ENCODE peak calls at places on chromosomes 12 and 14, in seven cellular contexts. One of them, this sample, is unnamed.

GRCh38 chr14:44170099-44170498 is 337.0 kb downstream of the FSCB start:
- DNase-seq in fibroblast of lung: peak; percentile 23
- DNase-seq in AG09319: no peak
- DNase-seq in RWPE1: no peak
- DNase-seq in small intestine: peak; percentile 39
- DNase-seq in HEK293T: no peak
- DNase-seq in activated CD4-positive, CD25-positive, alpha-beta regulatory T cell: no peak
- DNase-seq in this sample: no peak

GRCh38 chr12:108368089-108368488 is 29.0 kb upstream of the CMKLR1 start:
- DNase-seq in AG09319: no peak
- DNase-seq in activated CD4-positive, CD25-positive, alpha-beta regulatory T cell: no peak
- DNase-seq in fibroblast of lung: no peak
- DNase-seq in small intestine: no peak
- DNase-seq in RWPE1: no peak
- DNase-seq in HEK293T: no peak
- DNase-seq in this sample: no peak

GRCh38 chr14:22265319-22266140 is 323.5 kb downstream of the DAD1 start:
- DNase-seq in fibroblast of lung: no peak
- DNase-seq in RWPE1: peak; percentile 19
- DNase-seq in HEK293T: no peak
- DNase-seq in AG09319: no peak
- DNase-seq in activated CD4-positive, CD25-positive, alpha-beta regulatory T cell: no peak
- DNase-seq in small intestine: no peak
- DNase-seq in this sample: no peak

GRCh38 chr12:122318607-122319311 is 52.5 kb upstream of the VPS33A start:
- DNase-seq in HEK293T: no peak
- DNase-seq in AG09319: peak; percentile 96
- DNase-seq in small intestine: no peak
- DNase-seq in fibroblast of lung: peak; percentile 86
- DNase-seq in RWPE1: no peak
- DNase-seq in activated CD4-positive, CD25-positive, alpha-beta regulatory T cell: no peak
- DNase-seq in this sample: no peak

GRCh38 chr14:100546051-100546443 is 41.2 kb downstream of the BEGAIN start:
- DNase-seq in RWPE1: peak; percentile 68
- DNase-seq in small intestine: no peak
- DNase-seq in activated CD4-positive, CD25-positive, alpha-beta regulatory T cell: no peak
- DNase-seq in HEK293T: peak; percentile 71
- DNase-seq in fibroblast of lung: no peak
- DNase-seq in AG09319: no peak
- DNase-seq in this sample: peak; percentile 30

GRCh38 chr12:31485570-31485969 is 105.4 kb downstream of the DENND5B start:
- DNase-seq in fibroblast of lung: no peak
- DNase-seq in activated CD4-positive, CD25-positive, alpha-beta regulatory T cell: no peak
- DNase-seq in small intestine: no peak
- DNase-seq in HEK293T: no peak
- DNase-seq in AG09319: no peak
- DNase-seq in RWPE1: no peak
- DNase-seq in this sample: no peak

GRCh38 chr14:102602421-102603292 is 10.2 kb downstream of the RCOR1 start:
- DNase-seq in HEK293T: no peak
- DNase-seq in AG09319: no peak
- DNase-seq in small intestine: no peak
- DNase-seq in activated CD4-positive, CD25-positive, alpha-beta regulatory T cell: no peak
- DNase-seq in fibroblast of lung: no peak
- DNase-seq in RWPE1: no peak
- DNase-seq in this sample: no peak

GRCh38 chr12:53078425-53079225 is 565 bp downstream of the SPRYD3 start:
- DNase-seq in HEK293T: no peak
- DNase-seq in activated CD4-positive, CD25-positive, alpha-beta regulatory T cell: no peak
- DNase-seq in fibroblast of lung: no peak
- DNase-seq in RWPE1: no peak
- DNase-seq in small intestine: no peak
- DNase-seq in AG09319: no peak
- DNase-seq in this sample: peak; percentile 74

GRCh38 chr12:6434205-6435180 is 10.3 kb upstream of the CD27 start:
- DNase-seq in small intestine: no peak
- DNase-seq in RWPE1: no peak
- DNase-seq in HEK293T: no peak
- DNase-seq in activated CD4-positive, CD25-positive, alpha-beta regulatory T cell: no peak
- DNase-seq in fibroblast of lung: peak; percentile 43
- DNase-seq in AG09319: no peak
- DNase-seq in this sample: no peak

GRCh38 chr14:93986972-93987371 is 10.1 kb upstream of the CCDC197 start:
- DNase-seq in RWPE1: no peak
- DNase-seq in fibroblast of lung: no peak
- DNase-seq in small intestine: no peak
- DNase-seq in AG09319: no peak
- DNase-seq in activated CD4-positive, CD25-positive, alpha-beta regulatory T cell: no peak
- DNase-seq in HEK293T: no peak
- DNase-seq in this sample: peak; percentile 34

GRCh38 chr12:14741153-14741552 is 44.8 kb upstream of the GUCY2C start:
- DNase-seq in small intestine: no peak
- DNase-seq in activated CD4-positive, CD25-positive, alpha-beta regulatory T cell: no peak
- DNase-seq in AG09319: no peak
- DNase-seq in RWPE1: no peak
- DNase-seq in HEK293T: no peak
- DNase-seq in fibroblast of lung: no peak
- DNase-seq in this sample: no peak

GRCh38 chr14:75422169-75422568 is 5.7 kb upstream of the JDP2 start:
- DNase-seq in AG09319: no peak
- DNase-seq in fibroblast of lung: peak; percentile 66
- DNase-seq in RWPE1: peak; percentile 76
- DNase-seq in small intestine: no peak
- DNase-seq in activated CD4-positive, CD25-positive, alpha-beta regulatory T cell: no peak
- DNase-seq in HEK293T: no peak
- DNase-seq in this sample: no peak

GRCh38 chr12:108967869-108968540 is 52.9 kb downstream of the SVOP start:
- DNase-seq in fibroblast of lung: no peak
- DNase-seq in small intestine: peak; percentile 16
- DNase-seq in RWPE1: peak; percentile 9
- DNase-seq in AG09319: no peak
- DNase-seq in HEK293T: peak; percentile 52
- DNase-seq in activated CD4-positive, CD25-positive, alpha-beta regulatory T cell: no peak
- DNase-seq in this sample: no peak

GRCh38 chr14:103071544-103072251 is 12.3 kb upstream of the LBHD2 start:
- DNase-seq in AG09319: no peak
- DNase-seq in small intestine: no peak
- DNase-seq in activated CD4-positive, CD25-positive, alpha-beta regulatory T cell: no peak
- DNase-seq in fibroblast of lung: no peak
- DNase-seq in RWPE1: peak; percentile 45
- DNase-seq in HEK293T: no peak
- DNase-seq in this sample: peak; percentile 53

GRCh38 chr14:52268191-52269061 is 928 bp downstream of the PTGDR start:
- DNase-seq in AG09319: no peak
- DNase-seq in RWPE1: no peak
- DNase-seq in fibroblast of lung: peak; percentile 54
- DNase-seq in activated CD4-positive, CD25-positive, alpha-beta regulatory T cell: no peak
- DNase-seq in small intestine: no peak
- DNase-seq in HEK293T: no peak
- DNase-seq in this sample: no peak

GRCh38 chr12:130880411-130880885 is 8.6 kb downstream of the RAN start:
- DNase-seq in small intestine: peak; percentile 6
- DNase-seq in HEK293T: no peak
- DNase-seq in AG09319: no peak
- DNase-seq in activated CD4-positive, CD25-positive, alpha-beta regulatory T cell: no peak
- DNase-seq in fibroblast of lung: no peak
- DNase-seq in RWPE1: no peak
- DNase-seq in this sample: no peak

GRCh38 chr12:53617700-53618099 is 8.5 kb downstream of the ATF7 start:
- DNase-seq in HEK293T: no peak
- DNase-seq in RWPE1: no peak
- DNase-seq in activated CD4-positive, CD25-positive, alpha-beta regulatory T cell: no peak
- DNase-seq in AG09319: no peak
- DNase-seq in fibroblast of lung: no peak
- DNase-seq in small intestine: no peak
- DNase-seq in this sample: no peak

GRCh38 chr14:97219356-97220017 is 422.3 kb downstream of the VRK1 start:
- DNase-seq in AG09319: no peak
- DNase-seq in fibroblast of lung: no peak
- DNase-seq in activated CD4-positive, CD25-positive, alpha-beta regulatory T cell: no peak
- DNase-seq in RWPE1: no peak
- DNase-seq in small intestine: no peak
- DNase-seq in HEK293T: no peak
- DNase-seq in this sample: no peak

GRCh38 chr12:94110258-94110657 is 38.1 kb upstream of the PLXNC1 start:
- DNase-seq in fibroblast of lung: no peak
- DNase-seq in HEK293T: no peak
- DNase-seq in small intestine: no peak
- DNase-seq in AG09319: no peak
- DNase-seq in activated CD4-positive, CD25-positive, alpha-beta regulatory T cell: no peak
- DNase-seq in RWPE1: no peak
- DNase-seq in this sample: no peak

GRCh38 chr14:52271538-52271937 is 4.0 kb downstream of the PTGDR start:
- DNase-seq in AG09319: no peak
- DNase-seq in activated CD4-positive, CD25-positive, alpha-beta regulatory T cell: no peak
- DNase-seq in small intestine: no peak
- DNase-seq in HEK293T: no peak
- DNase-seq in fibroblast of lung: peak; percentile 7
- DNase-seq in RWPE1: no peak
- DNase-seq in this sample: no peak

GRCh38 chr12:125314051-125314882 is 249.0 kb downstream of the AACS start:
- DNase-seq in RWPE1: no peak
- DNase-seq in activated CD4-positive, CD25-positive, alpha-beta regulatory T cell: no peak
- DNase-seq in fibroblast of lung: no peak
- DNase-seq in HEK293T: no peak
- DNase-seq in small intestine: no peak
- DNase-seq in AG09319: no peak
- DNase-seq in this sample: no peak

GRCh38 chr14:37124617-37125016 is 47.8 kb downstream of the SLC25A21 start:
- DNase-seq in activated CD4-positive, CD25-positive, alpha-beta regulatory T cell: no peak
- DNase-seq in HEK293T: no peak
- DNase-seq in RWPE1: no peak
- DNase-seq in fibroblast of lung: no peak
- DNase-seq in AG09319: no peak
- DNase-seq in small intestine: no peak
- DNase-seq in this sample: peak; percentile 55

GRCh38 chr12:47855502-47855901 is 35.8 kb upstream of the HDAC7 start:
- DNase-seq in HEK293T: no peak
- DNase-seq in small intestine: no peak
- DNase-seq in RWPE1: no peak
- DNase-seq in fibroblast of lung: no peak
- DNase-seq in activated CD4-positive, CD25-positive, alpha-beta regulatory T cell: no peak
- DNase-seq in AG09319: no peak
- DNase-seq in this sample: no peak

GRCh38 chr12:122659579-122659978 is 43.6 kb downstream of the HCAR2 start:
- DNase-seq in HEK293T: no peak
- DNase-seq in RWPE1: no peak
- DNase-seq in small intestine: no peak
- DNase-seq in AG09319: no peak
- DNase-seq in fibroblast of lung: peak; percentile 60
- DNase-seq in activated CD4-positive, CD25-positive, alpha-beta regulatory T cell: no peak
- DNase-seq in this sample: no peak

GRCh38 chr12:6069452-6070093 is 54.9 kb downstream of the VWF start:
- DNase-seq in activated CD4-positive, CD25-positive, alpha-beta regulatory T cell: no peak
- DNase-seq in fibroblast of lung: peak; percentile 87
- DNase-seq in small intestine: peak; percentile 20
- DNase-seq in RWPE1: peak; percentile 73
- DNase-seq in HEK293T: no peak
- DNase-seq in AG09319: peak; percentile 85
- DNase-seq in this sample: no peak

GRCh38 chr14:26984318-26985177 is 386.7 kb upstream of the NOVA1 start:
- DNase-seq in fibroblast of lung: peak; percentile 76
- DNase-seq in activated CD4-positive, CD25-positive, alpha-beta regulatory T cell: no peak
- DNase-seq in small intestine: peak; percentile 52
- DNase-seq in AG09319: peak; percentile 20
- DNase-seq in RWPE1: peak; percentile 10
- DNase-seq in HEK293T: peak; percentile 37
- DNase-seq in this sample: peak; percentile 83

This sample was measured in T47D.